ENCODE peak calls at places on chromosome 2, in ten cellular contexts. R is foreskin fibroblast; G is GDM1; Q is heart left ventricle; I is GM03348; X is Calu3; K is lower leg skin; A is OCI-M1; N is AG09319; F is Jurkat, Clone E6-1. O is an unnamed sample.

GRCh38 chr2:85926931-85927527 is 38.2 kb upstream of the ST3GAL5 start:
- DNase-seq in F (no peak), R (peak), A (no peak), I (no peak), X (no peak), Q (no peak), G (no peak), K (peak), N (no peak), O (no peak)

GRCh38 chr2:177799531-177799930 is 273.0 kb downstream of the PDE11A start:
- DNase-seq in X (peak), A (peak), K (no peak), Q (no peak), G (peak), N (no peak), R (no peak), I (peak), F (peak), O (no peak)

GRCh38 chr2:44715671-44716077 is 225.8 kb upstream of the SIX3 start:
- DNase-seq in X (peak), A (peak), R (peak), K (no peak), N (peak), Q (no peak), F (no peak), G (no peak), I (peak), O (no peak)

GRCh38 chr2:219598308-219599078 is 836 bp downstream of the STK11IP start:
- DNase-seq in N (no peak), G (no peak), A (peak), F (no peak), R (no peak), K (no peak), X (no peak), Q (no peak), I (no peak), O (no peak)

GRCh38 chr2:9769171-9770005 is 73.9 kb upstream of the TAF1B start:
- DNase-seq in X (peak), R (no peak), I (no peak), F (no peak), Q (peak), G (no peak), K (no peak), A (no peak), N (no peak), O (no peak)

GRCh38 chr2:48205137-48205798 is 299.0 kb upstream of the FBXO11 start:
- DNase-seq in Q (no peak), X (no peak), F (no peak), A (peak), N (no peak), I (peak), G (no peak), K (no peak), R (peak), O (no peak)

GRCh38 chr2:60414731-60415130 is 138.7 kb downstream of the BCL11A start:
- DNase-seq in F (no peak), N (no peak), I (no peak), G (no peak), Q (no peak), A (no peak), K (no peak), R (peak), X (no peak), O (no peak)

GRCh38 chr2:19238440-19238839 is 120.0 kb downstream of the OSR1 start:
- DNase-seq in N (no peak), X (no peak), G (no peak), F (no peak), K (no peak), R (no peak), A (no peak), I (no peak), Q (no peak), O (no peak)

GRCh38 chr2:40380036-40380435 is 71.9 kb downstream of the SLC8A1 start:
- DNase-seq in N (no peak), F (no peak), X (no peak), A (no peak), R (no peak), G (no peak), Q (no peak), K (no peak), I (no peak), O (no peak)

GRCh38 chr2:9574314-9574713 is 18.7 kb upstream of the ADAM17 start:
- DNase-seq in G (no peak), R (no peak), I (no peak), K (no peak), X (no peak), Q (no peak), F (no peak), A (no peak), N (no peak), O (no peak)

GRCh38 chr2:227703280-227703732 is 14.5 kb downstream of the SLC19A3 start:
- DNase-seq in N (peak), A (no peak), I (peak), K (no peak), Q (no peak), R (peak), F (no peak), G (no peak), X (peak), O (no peak)

GRCh38 chr2:129876576-129876975 is 102.9 kb upstream of the RAB6C start:
- DNase-seq in G (no peak), I (no peak), R (no peak), F (no peak), N (no peak), A (no peak), X (no peak), K (peak), Q (no peak), O (peak)

GRCh38 chr2:1493361-1494126 is 80.3 kb downstream of the TPO start:
- DNase-seq in N (no peak), I (no peak), Q (peak), F (no peak), X (no peak), G (no peak), R (no peak), K (peak), A (no peak), O (no peak)

GRCh38 chr2:240579771-240580614 is 6.5 kb upstream of the CAPN10 start:
- DNase-seq in G (no peak), R (peak), N (peak), I (peak), K (no peak), F (peak), A (no peak), Q (peak), X (peak), O (peak)

GRCh38 chr2:99880148-99880983 is 262.0 kb downstream of the AFF3 start:
- DNase-seq in Q (no peak), X (no peak), A (no peak), G (no peak), N (no peak), I (peak), F (no peak), R (peak), K (no peak), O (no peak)

GRCh38 chr2:36071698-36072097 is 283.9 kb upstream of the CRIM1 start:
- DNase-seq in A (no peak), N (no peak), K (no peak), I (no peak), X (no peak), R (no peak), Q (no peak), F (no peak), G (no peak), O (no peak)

GRCh38 chr2:137172162-137172561 is 406.8 kb downstream of the THSD7B start:
- DNase-seq in Q (no peak), X (peak), G (no peak), F (no peak), A (no peak), N (no peak), K (no peak), R (no peak), I (no peak), O (no peak)

GRCh38 chr2:67145851-67146250 is 251.3 kb upstream of the ETAA1 start:
- DNase-seq in X (no peak), N (no peak), F (no peak), R (peak), G (no peak), I (no peak), A (no peak), K (no peak), Q (no peak), O (no peak)

GRCh38 chr2:10286216-10287037 is 16.3 kb upstream of the HPCAL1 start:
- DNase-seq in X (no peak), R (no peak), A (no peak), F (no peak), G (no peak), Q (peak), K (no peak), N (no peak), I (no peak), O (no peak)

GRCh38 chr2:53970898-53971681 is at the start of gene PSME4:
- DNase-seq in Q (peak), K (peak), A (peak), N (peak), X (peak), R (peak), F (peak), I (peak), G (peak), O (peak)

GRCh38 chr2:226423498-226423960 is 376.1 kb downstream of the IRS1 start:
- DNase-seq in G (peak), X (no peak), R (peak), K (no peak), I (no peak), N (no peak), F (peak), A (peak), Q (no peak), O (no peak)

GRCh38 chr2:216535454-216535995 is 36.9 kb downstream of the RPL37A start:
- DNase-seq in K (peak), X (no peak), R (peak), A (peak), F (no peak), N (peak), I (peak), G (no peak), Q (peak), O (peak)

GRCh38 chr2:206071832-206072231 is 14.1 kb downstream of the INO80D start:
- DNase-seq in G (no peak), N (no peak), X (no peak), R (no peak), I (no peak), Q (no peak), A (no peak), F (no peak), K (no peak), O (no peak)

GRCh38 chr2:2503864-2504418 is 172.9 kb upstream of the MYT1L start:
- DNase-seq in G (no peak), N (no peak), A (no peak), K (no peak), R (no peak), F (no peak), I (no peak), Q (no peak), X (no peak), O (no peak)

GRCh38 chr2:29528891-29529520 is 392.4 kb downstream of the ALK start:
- DNase-seq in N (no peak), R (peak), G (no peak), K (no peak), F (peak), Q (peak), X (no peak), A (no peak), I (peak), O (no peak)

GRCh38 chr2:31008571-31009114 is 129.6 kb downstream of the GALNT14 start:
- DNase-seq in F (no peak), G (no peak), K (no peak), X (no peak), I (no peak), N (no peak), Q (no peak), A (no peak), R (no peak), O (no peak)

GRCh38 chr2:25331686-25332365 is 9.9 kb downstream of the DNMT3A start:
- DNase-seq in F (no peak), R (peak), Q (peak), X (no peak), A (no peak), I (no peak), K (no peak), N (no peak), G (no peak), O (no peak)

GRCh38 chr2:239871481-239872435 is 153.4 kb downstream of the NDUFA10 start:
- DNase-seq in F (no peak), A (no peak), Q (no peak), R (no peak), G (no peak), N (no peak), X (no peak), K (peak), I (no peak), O (peak)

GRCh38 chr2:209113030-209113429 is 310.8 kb upstream of the MAP2 start:
- DNase-seq in N (no peak), X (no peak), G (no peak), F (no peak), K (no peak), A (no peak), Q (no peak), I (no peak), R (no peak), O (no peak)

GRCh38 chr2:207385076-207385475 is 144.7 kb upstream of the CREB1 start:
- DNase-seq in R (no peak), N (no peak), Q (no peak), G (no peak), F (no peak), X (no peak), I (no peak), K (no peak), A (no peak), O (no peak)

GRCh38 chr2:119387381-119388129 is 20.8 kb downstream of the DBI start:
- DNase-seq in R (peak), F (peak), I (peak), N (peak), K (peak), Q (peak), X (peak), G (peak), A (peak), O (peak)

GRCh38 chr2:174594451-174594850 is 3.2 kb downstream of the WIPF1 start:
- DNase-seq in X (no peak), G (no peak), I (no peak), F (no peak), Q (no peak), N (no peak), R (no peak), A (peak), K (no peak), O (no peak)

GRCh38 chr2:181462032-181462431 is 4.8 kb downstream of the ITGA4 start:
- DNase-seq in Q (no peak), A (peak), X (no peak), K (no peak), G (no peak), F (no peak), R (no peak), I (no peak), N (no peak), O (no peak)

GRCh38 chr2:239714116-239714515 is 311.0 kb downstream of the NDUFA10 start:
- DNase-seq in K (peak), Q (no peak), X (no peak), I (no peak), F (no peak), R (no peak), A (no peak), N (no peak), G (no peak), O (no peak)

GRCh38 chr2:77161009-77161408 is 361.2 kb downstream of the LRRTM4 start:
- DNase-seq in G (no peak), R (no peak), K (no peak), F (no peak), Q (no peak), I (no peak), X (no peak), N (no peak), A (no peak), O (no peak)

GRCh38 chr2:69375494-69376353 is 11.3 kb downstream of the GFPT1 start:
- DNase-seq in X (no peak), Q (no peak), N (no peak), F (peak), G (peak), R (peak), K (no peak), A (peak), I (no peak), O (no peak)

O was measured in right atrium auricular region.